ENCODE peak calls at places on chromosomes 16 and 17, in four cellular contexts. H, J, D and C are unnamed samples.

GRCh38 chr16:59330030-59330670 is 596.0 kb upstream of the GOT2 start:
- DNase-seq in J (no peak), D (no peak), H (no peak), C (no peak)

GRCh38 chr17:63222655-63223054 is 223.5 kb downstream of the CYB561 start:
- DNase-seq in J (no peak), D (no peak), H (no peak), C (no peak)

GRCh38 chr17:10737786-10738185 is 8.0 kb upstream of the TMEM220 start:
- DNase-seq in J (no peak), D (no peak), H (no peak), C (no peak)

GRCh38 chr16:64969221-64969620 is 152.6 kb downstream of the CDH11 start:
- DNase-seq in D (no peak), J (no peak), H (no peak), C (no peak)

GRCh38 chr16:85284138-85284897 is 172.0 kb upstream of the CIBAR2 start:
- DNase-seq in D (no peak), J (no peak), H (no peak), C (no peak)

GRCh38 chr16:66344533-66345145 is 21.9 kb upstream of the CDH5 start:
- DNase-seq in D (no peak), H (peak; percentile 86), J (no peak), C (no peak)

GRCh38 chr16:68093816-68094613 is 8.8 kb downstream of the NFATC3 start:
- DNase-seq in H (no peak), D (no peak), J (no peak), C (no peak)

GRCh38 chr17:32323046-32323445 is 18.9 kb downstream of the C17orf75 start:
- DNase-seq in J (no peak), D (no peak), H (no peak), C (no peak)

GRCh38 chr16:67969286-67970039 is 1.0 kb upstream of the SLC12A4 start:
- DNase-seq in D (no peak), H (no peak), J (no peak), C (no peak)

GRCh38 chr17:2948721-2949468 is 114.5 kb downstream of the OR1D5 start:
- DNase-seq in J (peak; percentile 19), D (no peak), H (no peak), C (no peak)

GRCh38 chr17:30921544-30922196 is at the start of gene ADAP2:
- DNase-seq in H (peak; percentile 21), D (peak; percentile 68), J (no peak), C (no peak)

GRCh38 chr17:67600408-67600807 is 117.3 kb upstream of the NOL11 start:
- DNase-seq in D (no peak), H (no peak), J (no peak), C (no peak)

GRCh38 chr16:80984124-80984892 is 22.4 kb downstream of the CMC2 start:
- DNase-seq in J (no peak), H (no peak), D (no peak), C (no peak)

GRCh38 chr16:80982646-80983045 is 24.0 kb downstream of the CMC2 start:
- DNase-seq in J (no peak), H (no peak), D (no peak), C (no peak)

GRCh38 chr16:80976946-80977345 is 29.7 kb downstream of the CMC2 start:
- DNase-seq in J (no peak), D (no peak), H (no peak), C (no peak)

GRCh38 chr16:80985611-80986010 is 21.1 kb downstream of the CMC2 start:
- DNase-seq in D (no peak), J (no peak), H (no peak), C (no peak)

DNA sequence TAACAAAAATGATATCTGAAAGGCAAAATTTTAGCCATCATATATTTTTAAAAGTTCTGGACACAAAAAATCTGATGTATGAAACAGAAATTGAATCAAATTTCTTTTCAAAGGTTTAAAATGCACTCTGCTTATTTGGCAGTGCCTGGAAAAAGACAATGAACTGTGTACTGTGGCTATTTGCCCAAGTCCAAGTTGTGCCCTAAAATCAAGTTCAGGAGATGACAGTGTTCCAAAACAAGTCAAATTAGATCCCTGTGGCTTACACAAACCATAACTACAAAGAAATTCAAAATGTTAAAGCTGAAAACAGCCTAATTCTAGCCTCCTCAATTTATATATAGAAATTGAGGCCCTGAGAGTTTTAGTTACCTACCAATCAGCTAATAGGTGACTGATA is 25.6 kb downstream of the CMC2 start:
- DNase-seq in D (no peak), H (no peak), J (no peak), C (no peak)
- H3K27ac ChIP-seq in D (no peak overlapping the region), H (no peak overlapping the region), J (no peak overlapping the region), C (no peak overlapping the region)

GRCh38 chr16:81448154-81449131 is 3.8 kb downstream of the CMIP start:
- DNase-seq in J (no peak), D (no peak), H (no peak), C (no peak)

GRCh38 chr16:81447383-81448101 is 2.9 kb downstream of the CMIP start:
- DNase-seq in H (no peak), D (no peak), J (no peak), C (no peak)

GRCh38 chr16:81450783-81451491 is 6.3 kb downstream of the CMIP start:
- DNase-seq in J (no peak), D (no peak), H (no peak), C (no peak)

GRCh38 chr16:81449899-81450608 is 5.4 kb downstream of the CMIP start:
- DNase-seq in J (no peak), D (no peak), H (no peak), C (no peak)

DNA sequence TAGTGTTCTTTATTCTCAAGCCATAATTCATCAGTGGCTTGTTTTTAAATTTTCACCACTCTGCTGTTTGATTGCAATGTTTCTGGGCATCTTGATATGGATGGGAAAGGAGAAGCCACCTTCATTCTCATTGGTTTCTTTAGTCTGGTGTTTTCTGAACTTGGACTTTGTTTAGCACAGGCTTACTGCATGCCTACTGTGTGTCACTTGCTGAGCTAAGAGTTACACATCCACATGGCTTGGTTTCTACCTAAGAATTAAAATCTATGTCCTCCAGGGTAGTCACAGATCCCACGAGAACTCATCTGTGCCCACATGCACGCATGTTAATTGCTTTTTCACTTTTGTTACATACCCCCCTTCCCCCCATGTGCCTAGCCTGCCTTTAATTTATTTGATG is 4.6 kb downstream of the CMIP start:
- DNase-seq in J (no peak), H (no peak), D (no peak), C (no peak)
- H3K27ac ChIP-seq in J (no peak overlapping the region), H (no peak overlapping the region), D (no peak overlapping the region), C (peak overlapping the region; percentile 93)

DNA sequence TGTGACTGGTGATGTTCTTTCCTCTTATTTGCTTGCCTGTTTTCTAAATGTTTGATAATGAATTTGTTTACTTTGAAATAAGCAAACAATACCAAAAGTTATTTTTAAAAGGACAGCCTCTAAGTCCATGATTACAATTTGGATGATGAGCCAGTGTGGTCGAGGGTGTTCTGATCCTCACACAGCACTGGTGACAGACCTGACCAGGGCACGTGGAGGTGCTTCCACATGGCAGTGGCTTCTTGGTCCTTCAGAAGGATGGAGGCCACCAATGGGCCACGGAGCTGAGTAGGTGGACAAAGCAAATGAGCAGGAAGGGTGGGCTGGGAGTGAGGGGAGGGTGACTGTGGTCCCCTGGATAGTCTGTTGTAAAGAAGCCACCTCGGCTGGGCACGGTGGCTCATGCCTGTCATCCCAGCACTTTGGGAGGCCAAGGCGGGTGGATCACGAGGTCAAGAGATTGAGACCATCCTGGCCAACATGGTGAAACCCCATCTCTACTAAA is 4.2 kb upstream of the TEX19 start:
- DNase-seq in H (no peak), D (no peak), J (no peak), C (no peak)
- H3K27ac ChIP-seq in H (no peak overlapping the region), D (no peak overlapping the region), J (no peak overlapping the region), C (no peak overlapping the region)

DNA sequence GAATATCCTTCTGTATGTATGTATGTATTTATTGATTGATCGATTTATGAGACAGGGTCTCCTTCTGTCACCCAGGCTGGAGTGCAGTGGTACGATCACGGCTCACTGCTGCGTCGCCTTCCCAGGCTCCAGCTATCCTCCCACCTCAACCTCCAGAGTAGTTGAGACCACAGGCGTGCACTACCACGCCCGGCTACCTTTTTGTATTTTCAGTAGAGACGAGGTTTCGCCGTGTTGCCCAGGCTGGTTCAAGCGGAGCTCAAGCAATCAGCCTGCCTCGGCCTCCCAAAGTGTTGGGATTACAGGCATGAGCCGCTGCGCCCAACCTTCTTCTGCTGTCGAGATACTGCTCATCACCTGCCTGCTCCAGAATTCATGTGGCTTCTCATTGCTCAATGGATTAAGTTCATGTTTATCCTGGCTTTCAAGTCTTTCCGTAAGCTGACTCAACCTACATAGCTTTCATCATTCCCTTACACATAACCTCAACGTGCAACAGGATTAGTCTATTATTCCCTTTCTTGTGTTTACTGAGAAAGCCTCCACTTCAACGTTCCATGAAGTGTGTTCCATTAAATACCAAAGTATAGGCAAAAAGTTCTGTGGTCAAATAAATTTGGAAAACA is 13.6 kb downstream of the TAC4 start:
- DNase-seq in D (no peak), J (no peak), H (no peak), C (no peak)
- H3K27ac ChIP-seq in D (no peak overlapping the region), J (no peak overlapping the region), H (no peak overlapping the region), C (no peak overlapping the region)

GRCh38 chr17:70168979-70169706 is at the start of gene KCNJ2:
- DNase-seq in H (peak; percentile 63), J (peak; percentile 84), D (peak; percentile 91), C (no peak)
- H3K27ac ChIP-seq in H (peak within 1 kb of the TSS; percentile 84), J (peak within 1 kb of the TSS; percentile 89), D (peak within 1 kb of the TSS; percentile 97), C (peak within 1 kb of the TSS; percentile 74)

GRCh38 chr16:57591086-57591869 is 37.2 kb upstream of the ADGRG1 start:
- DNase-seq in H (peak; percentile 63), D (peak; percentile 68), J (peak; percentile 75), C (peak; percentile 72)
- H3K27ac ChIP-seq in H (no peak overlapping the region), D (no peak overlapping the region), J (peak overlapping the region; percentile 63), C (no peak overlapping the region)

GRCh38 chr16:22188267-22188594 is 17.8 kb upstream of the EEF2K start:
- DNase-seq in D (no peak), J (no peak), H (no peak), C (no peak)
- H3K27ac ChIP-seq in D (peak overlapping the region; percentile 95), J (peak overlapping the region; percentile 97), H (peak overlapping the region; percentile 99), C (peak overlapping the region; percentile 97)